ENCODE peak calls at places on chromosomes 3 and 15, in ten cellular contexts. N is heart left ventricle, E is BE2C, K is GM10248, I is K562, P is RWPE1, U is mesothelial cell of epicardium, C is fibroblast of lung, Z is testis, O is HFF-Myc. Y is an unnamed sample.

GRCh38 chr3:189688296-189688695 is 57.1 kb downstream of the TP63 start:
- DNase-seq in N (no peak), E (no peak), K (no peak), I (no peak), P (no peak), U (no peak), C (no peak), Z (no peak), O (no peak), Y (no peak)

GRCh38 chr3:100776097-100776729 is 66.9 kb downstream of the TFG start:
- DNase-seq in N (no peak), E (no peak), K (no peak), I (no peak), P (no peak), U (no peak), C (no peak), Z (no peak), O (no peak), Y (no peak)

GRCh38 chr3:119660474-119661150 is at the start of gene POPDC2:
- DNase-seq in N (peak; percentile 76), E (peak; percentile 79), K (no peak), I (no peak), P (no peak), U (no peak), C (no peak), Z (no peak), O (no peak), Y (no peak)

GRCh38 chr3:48716508-48716981 is 476 bp downstream of the IP6K2 start:
- DNase-seq in N (peak; percentile 17), E (no peak), K (no peak), I (peak; percentile 14), P (no peak), U (peak; percentile 43), C (peak; percentile 4), Z (peak; percentile 48), O (no peak), Y (no peak)

GRCh38 chr15:66617137-66618090 is 51.6 kb upstream of the LCTL start:
- DNase-seq in N (peak; percentile 82), E (peak; percentile 64), K (no peak), I (no peak), P (no peak), U (no peak), C (peak; percentile 88), Z (no peak), O (no peak), Y (no peak)

GRCh38 chr15:84108725-84109124 is 126.8 kb upstream of the GOLGA6L4 start:
- DNase-seq in N (no peak), E (no peak), K (no peak), I (no peak), P (peak; percentile 5), U (no peak), C (peak; percentile 20), Z (no peak), O (no peak), Y (no peak)

GRCh38 chr15:63923993-63924950 is 90.5 kb upstream of the HERC1 start:
- DNase-seq in N (no peak), E (no peak), K (no peak), I (no peak), P (no peak), U (no peak), C (peak; percentile 46), Z (no peak), O (no peak), Y (no peak)

GRCh38 chr3:29275309-29275708 is 5.6 kb upstream of the RBMS3 start:
- DNase-seq in N (peak; percentile 20), E (no peak), K (no peak), I (no peak), P (no peak), U (no peak), C (peak; percentile 36), Z (peak; percentile 58), O (peak; percentile 88), Y (no peak)

GRCh38 chr15:101017041-101017754 is 98.0 kb downstream of the LRRK1 start:
- DNase-seq in N (no peak), E (peak; percentile 40), K (no peak), I (no peak), P (no peak), U (no peak), C (no peak), Z (peak; percentile 14), O (no peak), Y (no peak)

GRCh38 chr3:4977001-4977888 is 2.0 kb upstream of the BHLHE40 start:
- DNase-seq in N (peak; percentile 95), E (peak; percentile 49), K (peak; percentile 75), I (peak; percentile 91), P (peak; percentile 44), U (no peak), C (peak; percentile 86), Z (peak; percentile 91), O (no peak), Y (peak; percentile 76)

GRCh38 chr3:9301798-9302197 is 52.4 kb upstream of the SRGAP3 start:
- DNase-seq in N (no peak), E (no peak), K (no peak), I (no peak), P (peak; percentile 73), U (no peak), C (no peak), Z (no peak), O (no peak), Y (no peak)

GRCh38 chr3:195258449-195259145 is 12.4 kb downstream of the XXYLT1 start:
- DNase-seq in N (no peak), E (no peak), K (peak; percentile 6), I (no peak), P (no peak), U (peak; percentile 42), C (no peak), Z (no peak), O (no peak), Y (no peak)

GRCh38 chr3:87494264-87494663 is 217.9 kb upstream of the POU1F1 start:
- DNase-seq in N (no peak), E (no peak), K (no peak), I (no peak), P (no peak), U (no peak), C (no peak), Z (no peak), O (no peak), Y (no peak)
- TF ChIP-seq CTCF in N (no peak), E (no peak), K (no peak), I (no peak), P (no peak), U (no peak), C (no peak), Z (no peak), O (no peak), Y (no peak)

DNA sequence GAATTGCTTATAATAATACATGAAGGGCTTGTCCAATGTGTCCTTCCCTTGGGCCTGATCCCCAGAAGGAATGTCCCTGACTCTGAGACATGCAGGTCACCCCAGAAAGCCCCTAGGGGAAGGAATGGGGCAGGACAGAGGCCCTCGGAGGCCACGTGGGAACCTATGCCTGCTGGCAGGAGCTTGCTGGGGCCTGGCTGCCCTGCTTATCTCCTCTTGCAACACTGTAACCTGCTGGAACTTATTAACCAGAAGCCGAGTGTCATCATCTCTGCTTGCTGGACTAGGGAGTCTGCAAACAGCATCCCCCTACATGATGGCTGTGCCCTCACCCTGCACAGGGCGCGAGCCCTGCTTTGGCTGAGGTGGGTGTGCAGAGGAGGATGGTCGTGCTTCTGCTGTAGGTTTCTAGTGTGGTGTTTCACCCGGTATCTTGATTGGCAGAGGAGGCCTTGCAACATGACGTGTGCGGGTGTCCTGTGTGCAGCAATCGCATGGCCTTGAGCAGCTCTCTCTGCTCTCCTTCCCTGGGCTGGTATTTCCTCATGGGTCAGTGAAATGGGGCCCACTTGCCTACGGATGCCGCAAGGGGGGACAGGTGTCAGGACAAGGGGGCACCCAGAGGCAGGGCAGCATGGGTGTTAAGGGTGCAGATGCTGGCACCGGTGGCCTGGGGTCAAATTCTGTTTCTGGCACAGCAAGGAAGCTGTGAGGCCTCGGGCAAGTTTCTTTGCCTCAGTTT is 5.0 kb downstream of the CHST13 start:
- DNase-seq in N (peak; percentile 46), E (no peak), K (no peak), I (no peak), P (no peak), U (no peak), C (no peak), Z (peak; percentile 84), O (no peak), Y (no peak)
- TF ChIP-seq CTCF in N (no peak), E (no peak), K (no peak), I (no peak), P (no peak), U (no peak), C (no peak), Z (no peak), O (no peak), Y (no peak)

DNA sequence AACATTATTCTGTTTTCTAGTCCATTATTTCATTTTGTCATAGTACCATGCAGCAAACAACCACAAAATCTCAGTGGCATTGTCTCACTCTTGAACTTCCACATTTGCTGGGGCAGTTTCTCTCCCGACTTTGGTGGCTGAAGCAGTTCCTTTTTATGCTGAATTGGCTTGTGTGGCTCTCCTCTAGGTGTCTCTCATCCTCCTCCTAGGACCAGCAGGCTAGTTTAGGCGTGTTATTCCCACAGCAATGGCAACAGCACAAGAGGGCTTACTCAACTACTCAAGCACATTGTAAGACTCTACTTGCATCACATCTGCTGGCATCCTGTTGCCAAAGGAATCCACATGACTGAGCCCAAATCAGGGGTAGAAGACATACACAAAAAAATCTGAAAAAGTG is 201.8 kb upstream of the KCNH8 start:
- DNase-seq in N (no peak), E (no peak), K (no peak), I (no peak), P (no peak), U (no peak), C (no peak), Z (no peak), O (no peak), Y (no peak)
- TF ChIP-seq CTCF in N (no peak), E (no peak), K (no peak), I (no peak), P (no peak), U (no peak), C (no peak), Z (no peak), O (no peak), Y (no peak)

GRCh38 chr3:65597225-65597951 is 441.3 kb downstream of the MAGI1 start:
- DNase-seq in N (peak; percentile 35), E (peak; percentile 85), K (peak; percentile 7), I (no peak), P (no peak), U (peak; percentile 53), C (peak; percentile 68), Z (peak; percentile 20), O (no peak), Y (no peak)
- TF ChIP-seq CTCF in N (no peak), E (no peak), K (no peak), I (no peak), P (no peak), U (no peak), C (no peak), Z (no peak), O (no peak), Y (no peak)

Y was measured in GM20000.